ENCODE peak calls at places on chromosomes 5 and 9, in ten cellular contexts. Q is mucosa of descending colon; V is A673; E is body of pancreas; O is endodermal cell; Z is PC-9; I is cardiac muscle cell; G is CD8-positive, alpha-beta T cell; H is naive thymus-derived CD4-positive, alpha-beta T cell; Y is IMR-90. T is an unnamed sample. For H3K4me1, the result is how much of the 10 kb centered on the place peaks cover.

GRCh38 chr5:150129813-150130492 is 25.7 kb downstream of the PDGFRB start:
- DNase-seq in O (peak), I (peak), Z (peak), E (peak), V (peak), H (peak), G (peak), Q (peak), Y (peak), T (peak)

GRCh38 chr5:9188956-9189355 is 356.9 kb downstream of the SEMA5A start:
- DNase-seq in H (no peak), Y (no peak), V (no peak), E (no peak), G (no peak), I (peak), Z (no peak), Q (no peak), O (no peak), T (no peak)

GRCh38 chr5:93087326-93087725 is 493.7 kb downstream of the NR2F1-AS1 start:
- DNase-seq in Y (no peak), G (no peak), E (no peak), O (no peak), Z (no peak), Q (no peak), H (no peak), I (no peak), V (no peak), T (no peak)

GRCh38 chr9:81683704-81684103 is 5.6 kb downstream of the TLE1 start:
- DNase-seq in Y (no peak), V (no peak), O (no peak), E (no peak), Q (no peak), G (no peak), H (no peak), I (no peak), Z (no peak), T (no peak)

GRCh38 chr9:70485273-70485858 is 70.9 kb upstream of the KLF9 start:
- DNase-seq in Z (no peak), Y (no peak), G (no peak), V (no peak), H (no peak), O (no peak), E (peak), I (no peak), Q (no peak), T (no peak)

GRCh38 chr5:26625099-26625498 is 413.3 kb downstream of the CDH9 start:
- DNase-seq in Y (no peak), G (no peak), I (no peak), Q (no peak), Z (no peak), O (no peak), E (no peak), H (no peak), V (no peak), T (no peak)

GRCh38 chr9:13014484-13014883 is 239.7 kb downstream of the LURAP1L start:
- DNase-seq in Q (no peak), O (no peak), Z (no peak), H (no peak), E (no peak), V (no peak), Y (no peak), G (no peak), I (no peak), T (no peak)

GRCh38 chr5:6731465-6732237 is 18.4 kb downstream of the TENT4A start:
- DNase-seq in H (no peak), V (no peak), Q (no peak), Z (no peak), O (no peak), I (no peak), E (no peak), G (no peak), Y (peak), T (no peak)

GRCh38 chr5:99320461-99320860 is 391.7 kb upstream of the CHD1 start:
- DNase-seq in H (no peak), Z (peak), V (peak), I (no peak), E (peak), O (peak), Q (no peak), Y (no peak), G (no peak), T (no peak)

GRCh38 chr5:116571568-116572321 is 2.9 kb downstream of the SEMA6A start:
- DNase-seq in H (no peak), G (no peak), Z (no peak), Q (peak), I (peak), E (no peak), O (peak), V (no peak), Y (no peak), T (no peak)

GRCh38 chr9:137138058-137138697 is 776 bp upstream of the GRIN1 start:
- DNase-seq in E (no peak), Y (no peak), Z (no peak), O (peak), H (no peak), I (no peak), V (peak), Q (no peak), G (no peak), T (no peak)

GRCh38 chr9:97109194-97109811 is 70.4 kb upstream of the CTSV start:
- DNase-seq in I (peak), E (peak), Y (peak), H (no peak), Q (peak), O (peak), V (peak), G (peak), Z (peak), T (no peak)

GRCh38 chr9:70260606-70261005 is 1.8 kb downstream of the SMC5 start:
- DNase-seq in Q (no peak), G (no peak), Y (no peak), E (no peak), H (no peak), I (no peak), Z (no peak), V (no peak), O (no peak), T (no peak)

GRCh38 chr9:106771618-106772017 is 91.3 kb upstream of the ZNF462 start:
- DNase-seq in E (no peak), V (no peak), I (no peak), O (no peak), Q (no peak), Y (no peak), H (no peak), G (no peak), Z (no peak), T (peak)

GRCh38 chr5:159021360-159022177 is 78.1 kb downstream of the EBF1 start:
- DNase-seq in G (no peak), I (no peak), E (no peak), H (no peak), O (no peak), Y (peak), V (peak), Q (no peak), Z (no peak), T (no peak)

GRCh38 chr5:14286574-14287399 is 143.6 kb downstream of the TRIO start:
- DNase-seq in H (no peak), Y (no peak), E (no peak), Q (no peak), I (no peak), O (no peak), Z (no peak), G (no peak), V (no peak), T (no peak)

GRCh38 chr5:76363385-76364261 is 39.5 kb upstream of the IQGAP2 start:
- DNase-seq in V (peak), Q (peak), G (no peak), H (no peak), Z (no peak), I (peak), O (no peak), Y (no peak), E (peak), T (no peak)

GRCh38 chr5:106262395-106262794 is 1408.3 kb downstream of the EFNA5 start:
- DNase-seq in Q (no peak), Z (no peak), V (no peak), E (no peak), G (no peak), Y (no peak), H (no peak), I (no peak), O (no peak), T (no peak)

GRCh38 chr9:137305060-137305787 is 3.2 kb upstream of the NRARP start:
- DNase-seq in I (peak), Q (peak), H (peak), E (peak), V (no peak), G (peak), Y (no peak), O (peak), Z (peak), T (peak)

GRCh38 chr5:36494756-36495637 is 111.4 kb upstream of the SLC1A3 start:
- DNase-seq in I (no peak), H (no peak), Y (peak), O (no peak), Z (no peak), E (peak), G (no peak), Q (no peak), V (peak), T (no peak)

GRCh38 chr9:70746760-70747159 is 332.3 kb upstream of the KLF9 start:
- DNase-seq in V (peak), Y (no peak), H (no peak), E (no peak), G (no peak), I (no peak), Z (no peak), O (no peak), Q (no peak), T (no peak)

GRCh38 chr5:132595624-132596023 is 38.8 kb downstream of the RAD50 start:
- DNase-seq in Z (no peak), H (no peak), Y (no peak), V (no peak), I (no peak), E (no peak), Q (no peak), G (no peak), O (no peak), T (no peak)

GRCh38 chr5:40681351-40682311 is 1.9 kb downstream of the PTGER4 start:
- DNase-seq in O (peak), E (peak), G (peak), Z (no peak), Q (peak), I (peak), H (peak), V (no peak), Y (no peak), T (peak)

GRCh38 chr9:137531099-137531765 is 19.0 kb downstream of the PNPLA7 start:
- DNase-seq in H (no peak), E (no peak), Q (no peak), G (no peak), V (no peak), I (no peak), Z (no peak), O (no peak), Y (peak), T (no peak)

GRCh38 chr9:121718063-121718462 is 66.6 kb downstream of the DAB2IP start:
- DNase-seq in E (no peak), Q (no peak), H (no peak), I (peak), G (no peak), Z (no peak), V (no peak), O (peak), Y (peak), T (no peak)

GRCh38 chr5:157282150-157282549 is 16.2 kb downstream of the CYFIP2 start:
- DNase-seq in Z (no peak), E (no peak), Q (no peak), H (no peak), Y (no peak), G (no peak), O (no peak), V (no peak), I (no peak), T (no peak)

GRCh38 chr5:173806270-173807035 is 81.7 kb upstream of the CPEB4 start:
- DNase-seq in Y (no peak), Z (no peak), O (no peak), Q (no peak), V (no peak), I (no peak), H (no peak), G (no peak), E (no peak), T (no peak)

GRCh38 chr5:176629853-176630680 is at the start of the genes EIF4E1B and SNCB:
- DNase-seq in Y (no peak), I (peak), Z (peak), O (peak), H (peak), V (peak), G (peak), E (no peak), Q (no peak), T (peak)

GRCh38 chr5:3827624-3828023 is 232.0 kb downstream of the IRX1 start:
- DNase-seq in Z (no peak), G (no peak), Y (no peak), I (peak), Q (no peak), E (no peak), H (no peak), O (no peak), V (no peak), T (no peak)

GRCh38 chr9:18472435-18472834 is 1.5 kb upstream of the ADAMTSL1 start:
- DNase-seq in Y (no peak), H (no peak), Q (no peak), G (no peak), V (no peak), O (no peak), Z (no peak), E (no peak), I (no peak), T (no peak)

GRCh38 chr5:22431406-22431805 is 421.7 kb downstream of the CDH12 start:
- DNase-seq in Y (no peak), O (no peak), E (no peak), I (no peak), G (no peak), Q (no peak), V (no peak), Z (no peak), H (no peak), T (no peak)

GRCh38 chr5:100130307-100130706 is 404.9 kb upstream of the FAM174A start:
- DNase-seq in O (no peak), H (no peak), G (no peak), V (no peak), E (no peak), Y (no peak), Z (no peak), I (no peak), Q (no peak), T (no peak)

GRCh38 chr5:95907740-95908706 is 53.6 kb downstream of the ELL2 start:
- DNase-seq in I (no peak), V (no peak), Z (no peak), H (no peak), E (no peak), Y (no peak), O (no peak), G (no peak), Q (no peak), T (no peak)

GRCh38 chr5:124404796-124405195 is 341.6 kb downstream of the ZNF608 start:
- DNase-seq in O (no peak), H (no peak), V (no peak), Z (no peak), E (no peak), G (no peak), Q (no peak), Y (no peak), I (no peak), T (no peak)

GRCh38 chr5:112977440-112977861 is 853 bp downstream of the DCP2 start:
- DNase-seq in V (peak), H (no peak), G (no peak), O (no peak), I (no peak), Z (no peak), E (no peak), Q (no peak), Y (no peak), T (no peak)

GRCh38 chr9:79277916-79278447 is 293.8 kb upstream of the TLE4 start:
- DNase-seq in Q (no peak), Z (no peak), G (no peak), V (no peak), E (no peak), I (no peak), O (peak), Y (no peak), H (no peak), T (no peak)

GRCh38 chr5:175246242-175246891 is 197.6 kb downstream of the DRD1 start:
- DNase-seq in Z (no peak), V (no peak), G (no peak), Q (peak), Y (peak), I (no peak), H (no peak), O (peak), E (peak), T (no peak)

GRCh38 chr5:1910081-1910760 is 27.5 kb upstream of the IRX4 start:
- DNase-seq in V (no peak), H (no peak), Q (no peak), Z (no peak), Y (no peak), I (no peak), O (peak), E (no peak), G (no peak), T (no peak)

GRCh38 chr9:93112864-93113389 is 16.9 kb downstream of the CARD19 start:
- DNase-seq in Q (no peak), I (no peak), Y (no peak), O (peak), E (peak), G (no peak), H (no peak), Z (no peak), V (no peak), T (no peak)
- H3K4me1 ChIP-seq in Q (under half), I (under half), Y (under half), O (under half), E (under half), G (under half), H (under half), Z (half or more), V (under half), T (under half)

GRCh38 chr5:32711693-32712462 is 757 bp downstream of the NPR3 start:
- DNase-seq in H (no peak), Z (peak), I (no peak), O (peak), Y (peak), G (no peak), E (no peak), Q (no peak), V (no peak), T (no peak)
- H3K4me3 ChIP-seq in H (no peak), Z (peak), I (no peak), O (peak), Y (peak), G (no peak), E (no peak), Q (no peak), V (peak), T (peak)

GRCh38 chr5:142356318-142356715 is 31.5 kb upstream of the SPRY4 start:
- DNase-seq in E (no peak), Z (no peak), V (peak), O (no peak), G (no peak), H (no peak), Q (no peak), I (no peak), Y (peak), T (no peak)
- H3K4me1 ChIP-seq in E (under half), Z (half or more), V (half or more), O (under half), G (under half), H (under half), Q (under half), I (under half), Y (under half), T (under half)

DNA sequence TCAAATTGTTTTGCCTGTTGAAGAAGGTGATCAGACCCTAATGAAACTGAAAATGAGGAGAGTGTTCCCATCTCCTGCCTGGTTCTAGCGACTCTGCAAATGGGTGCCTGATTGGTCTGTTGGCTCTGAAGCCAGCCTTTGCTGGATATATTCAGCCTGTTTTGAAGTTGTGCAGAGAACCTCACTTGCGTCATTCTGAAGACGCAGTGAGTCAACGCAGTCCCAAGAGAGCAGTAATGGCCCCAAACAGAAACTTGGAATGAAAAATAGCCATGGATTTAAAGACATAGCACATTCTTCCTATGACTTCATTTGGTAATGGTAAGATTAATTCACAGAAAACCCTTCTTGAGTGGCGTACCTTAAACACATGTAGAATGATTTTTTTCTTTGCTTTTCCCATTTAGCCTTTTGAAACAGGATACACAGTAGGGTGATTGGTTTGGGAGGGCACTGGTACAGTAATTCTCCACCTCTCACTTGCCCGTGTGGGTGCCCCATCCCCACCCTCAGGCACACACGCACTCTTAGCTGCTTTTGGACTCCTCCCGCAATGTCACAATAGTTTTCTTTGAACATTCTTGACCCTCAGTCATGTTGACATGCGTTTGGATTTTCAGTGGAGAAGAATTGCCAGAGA is 54.1 kb upstream of the ABL1 start:
- DNase-seq in I (no peak), O (no peak), G (no peak), Y (peak), E (peak), Q (peak), Z (no peak), H (no peak), V (peak), T (peak)
- H3K4me3 ChIP-seq in I (no peak), O (no peak), G (no peak), Y (peak), E (no peak), Q (no peak), Z (no peak), H (no peak), V (peak), T (peak)

DNA sequence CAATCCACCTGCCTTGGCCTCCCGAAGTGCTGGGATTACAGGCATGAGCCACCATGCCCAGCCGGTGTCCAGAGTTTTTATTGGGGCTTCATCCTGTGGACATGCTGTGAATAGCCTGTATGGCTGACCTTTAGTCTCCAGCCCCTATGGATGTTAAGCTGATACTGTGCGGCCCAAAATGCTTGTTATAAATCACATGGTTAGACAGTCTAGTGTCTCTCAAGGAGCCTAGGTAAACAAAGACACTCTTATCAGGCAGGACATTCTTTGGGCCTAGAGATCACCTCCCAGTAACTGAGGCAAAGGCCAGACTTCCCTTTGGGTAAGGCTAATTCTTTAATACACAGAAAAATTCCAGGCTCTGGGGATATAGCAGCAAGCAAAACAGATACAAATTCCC is 22.0 kb upstream of the SLC46A2 start:
- DNase-seq in Z (no peak), I (no peak), Y (no peak), V (no peak), G (no peak), H (no peak), O (no peak), E (no peak), Q (no peak), T (no peak)
- H3K4me1 ChIP-seq in Z (under half), I (under half), Y (under half), V (under half), G (under half), H (under half), O (under half), E (under half), Q (under half), T (under half)

T was measured in heart left ventricle.